ENCODE peak calls at places on chromosomes 4 and X, in five cellular contexts. One of them, this sample, is unnamed.

GRCh38 chrX:29435396-29435795 is 780.0 kb upstream of the MAGEB2 start:
- DNase-seq in cardiac muscle cell: peak
- DNase-seq in IMR-90: peak
- DNase-seq in heart right ventricle: no peak
- DNase-seq in fibroblast of the aortic adventitia: peak
- DNase-seq in this sample: peak

GRCh38 chr4:36244257-36245084 is at the start of gene ARAP2:
- DNase-seq in cardiac muscle cell: peak
- DNase-seq in IMR-90: peak
- DNase-seq in heart right ventricle: peak
- DNase-seq in fibroblast of the aortic adventitia: no peak
- DNase-seq in this sample: peak

GRCh38 chr4:1192091-1192492 is 19.7 kb upstream of the SPON2 start:
- DNase-seq in cardiac muscle cell: peak
- DNase-seq in IMR-90: peak
- DNase-seq in heart right ventricle: peak
- DNase-seq in fibroblast of the aortic adventitia: peak
- DNase-seq in this sample: peak

GRCh38 chr4:168306476-168306875 is 12.1 kb downstream of the DDX60 start:
- DNase-seq in cardiac muscle cell: no peak
- DNase-seq in IMR-90: no peak
- DNase-seq in heart right ventricle: no peak
- DNase-seq in fibroblast of the aortic adventitia: no peak
- DNase-seq in this sample: no peak

GRCh38 chr4:99648321-99648720 is 9.3 kb downstream of the C4orf54 start:
- DNase-seq in cardiac muscle cell: no peak
- DNase-seq in IMR-90: no peak
- DNase-seq in heart right ventricle: no peak
- DNase-seq in fibroblast of the aortic adventitia: no peak
- DNase-seq in this sample: no peak

GRCh38 chr4:53089940-53090729 is 228.0 kb downstream of the RASL11B start:
- DNase-seq in cardiac muscle cell: peak
- DNase-seq in IMR-90: no peak
- DNase-seq in heart right ventricle: no peak
- DNase-seq in fibroblast of the aortic adventitia: peak
- DNase-seq in this sample: peak

GRCh38 chrX:50484662-50485061 is 14.0 kb upstream of the DGKK start:
- DNase-seq in cardiac muscle cell: no peak
- DNase-seq in IMR-90: no peak
- DNase-seq in heart right ventricle: no peak
- DNase-seq in fibroblast of the aortic adventitia: no peak
- DNase-seq in this sample: no peak

GRCh38 chrX:40171513-40172168 is 73.9 kb upstream of the BCOR start:
- DNase-seq in cardiac muscle cell: peak
- DNase-seq in IMR-90: no peak
- DNase-seq in heart right ventricle: peak
- DNase-seq in fibroblast of the aortic adventitia: peak
- DNase-seq in this sample: peak

GRCh38 chr4:174505892-174506291 is 16.4 kb downstream of the HPGD start:
- DNase-seq in cardiac muscle cell: no peak
- DNase-seq in IMR-90: no peak
- DNase-seq in heart right ventricle: no peak
- DNase-seq in fibroblast of the aortic adventitia: no peak
- DNase-seq in this sample: no peak

DNA sequence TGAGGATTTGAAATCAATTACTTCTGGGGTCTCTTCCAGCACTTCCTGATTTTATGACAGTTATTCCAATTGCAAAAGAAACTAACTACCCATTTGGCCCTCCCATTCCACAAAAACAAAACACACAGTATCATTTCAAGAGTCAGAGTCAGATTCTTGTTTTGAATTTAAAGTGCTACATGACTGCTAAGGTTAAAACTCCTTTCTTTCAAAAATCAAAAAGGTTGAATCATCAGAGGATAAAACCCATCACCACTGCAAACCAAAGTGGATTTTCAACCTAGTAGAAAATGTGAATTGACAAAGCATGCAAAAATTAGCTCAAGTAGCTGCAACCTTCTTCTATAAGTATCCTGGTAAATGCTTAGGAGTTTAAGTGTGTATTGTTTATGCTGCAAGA is 67.4 kb downstream of the DHX15 start:
- DNase-seq in cardiac muscle cell: no peak
- DNase-seq in IMR-90: no peak
- DNase-seq in heart right ventricle: no peak
- DNase-seq in fibroblast of the aortic adventitia: no peak
- DNase-seq in this sample: no peak
- TF ChIP-seq CTCF in cardiac muscle cell: no peak
- TF ChIP-seq CTCF in IMR-90: no peak
- TF ChIP-seq CTCF in heart right ventricle: no peak
- TF ChIP-seq CTCF in fibroblast of the aortic adventitia: no peak
- TF ChIP-seq CTCF in this sample: no peak

GRCh38 chr4:108007984-108008383 is 18.3 kb downstream of the HADH start:
- DNase-seq in cardiac muscle cell: no peak
- DNase-seq in IMR-90: no peak
- DNase-seq in heart right ventricle: no peak
- DNase-seq in fibroblast of the aortic adventitia: no peak
- DNase-seq in this sample: no peak

GRCh38 chr4:108003964-108004630 is 14.4 kb downstream of the HADH start:
- DNase-seq in cardiac muscle cell: no peak
- DNase-seq in IMR-90: no peak
- DNase-seq in heart right ventricle: no peak
- DNase-seq in fibroblast of the aortic adventitia: no peak
- DNase-seq in this sample: peak

GRCh38 chr4:108006361-108006760 is 16.7 kb downstream of the HADH start:
- DNase-seq in cardiac muscle cell: no peak
- DNase-seq in IMR-90: no peak
- DNase-seq in heart right ventricle: no peak
- DNase-seq in fibroblast of the aortic adventitia: peak
- DNase-seq in this sample: no peak

GRCh38 chr4:108001540-108001939 is 11.9 kb downstream of the HADH start:
- DNase-seq in cardiac muscle cell: no peak
- DNase-seq in IMR-90: peak
- DNase-seq in heart right ventricle: no peak
- DNase-seq in fibroblast of the aortic adventitia: peak
- DNase-seq in this sample: no peak

GRCh38 chr4:108004646-108005045 is 15.0 kb downstream of the HADH start:
- DNase-seq in cardiac muscle cell: no peak
- DNase-seq in IMR-90: no peak
- DNase-seq in heart right ventricle: no peak
- DNase-seq in fibroblast of the aortic adventitia: no peak
- DNase-seq in this sample: no peak
- H3K4me3 ChIP-seq in cardiac muscle cell: no peak
- H3K4me3 ChIP-seq in IMR-90: no peak
- H3K4me3 ChIP-seq in heart right ventricle: no peak
- H3K4me3 ChIP-seq in fibroblast of the aortic adventitia: no peak
- H3K4me3 ChIP-seq in this sample: no peak

GRCh38 chrX:135003876-135004623 is 13.3 kb downstream of the SMIM10 start:
- DNase-seq in cardiac muscle cell: peak
- DNase-seq in IMR-90: peak
- DNase-seq in heart right ventricle: peak
- DNase-seq in fibroblast of the aortic adventitia: peak
- DNase-seq in this sample: peak

GRCh38 chrX:135000516-135000915 is 9.7 kb downstream of the SMIM10 start:
- DNase-seq in cardiac muscle cell: no peak
- DNase-seq in IMR-90: peak
- DNase-seq in heart right ventricle: no peak
- DNase-seq in fibroblast of the aortic adventitia: no peak
- DNase-seq in this sample: peak

GRCh38 chrX:134998246-134998645 is 7.5 kb downstream of the SMIM10 start:
- DNase-seq in cardiac muscle cell: no peak
- DNase-seq in IMR-90: no peak
- DNase-seq in heart right ventricle: no peak
- DNase-seq in fibroblast of the aortic adventitia: no peak
- DNase-seq in this sample: no peak

GRCh38 chrX:134999469-134999868 is 8.7 kb downstream of the SMIM10 start:
- DNase-seq in cardiac muscle cell: peak
- DNase-seq in IMR-90: peak
- DNase-seq in heart right ventricle: no peak
- DNase-seq in fibroblast of the aortic adventitia: peak
- DNase-seq in this sample: peak
- TF ChIP-seq CTCF in cardiac muscle cell: peak
- TF ChIP-seq CTCF in IMR-90: peak
- TF ChIP-seq CTCF in heart right ventricle: peak
- TF ChIP-seq CTCF in fibroblast of the aortic adventitia: peak
- TF ChIP-seq CTCF in this sample: peak

DNA sequence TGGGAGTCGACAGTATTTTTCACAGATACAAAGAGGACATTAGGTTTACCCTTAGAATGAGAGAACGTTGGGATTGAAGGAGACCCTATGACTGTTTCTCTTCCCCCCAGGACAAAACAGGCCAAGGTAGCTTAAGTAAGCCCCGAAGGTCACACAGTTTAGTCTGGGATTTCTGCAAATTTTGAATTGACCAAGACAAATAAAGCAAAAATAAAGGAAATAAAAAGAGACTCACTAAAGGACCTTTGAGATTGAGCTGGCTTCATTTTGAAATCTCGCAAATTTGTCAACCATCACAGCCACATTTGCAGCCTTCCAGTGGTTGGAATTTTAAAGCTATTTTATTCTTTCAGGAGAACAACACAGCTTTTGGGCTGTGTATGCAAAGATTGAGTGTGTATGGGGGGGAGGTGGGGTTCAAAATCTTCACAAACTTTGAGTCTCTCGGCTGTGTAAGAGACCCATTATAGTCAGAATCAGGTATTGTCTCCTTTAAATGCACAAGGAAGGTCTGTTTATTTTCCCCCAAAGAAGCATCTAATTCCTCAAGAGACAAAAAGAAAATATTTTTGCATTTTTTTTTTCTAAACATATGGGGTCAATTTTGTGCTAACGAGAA is 4.2 kb downstream of the TMSB4X start:
- DNase-seq in cardiac muscle cell: no peak
- DNase-seq in IMR-90: no peak
- DNase-seq in heart right ventricle: no peak
- DNase-seq in fibroblast of the aortic adventitia: no peak
- DNase-seq in this sample: peak
- H3K4me3 ChIP-seq in cardiac muscle cell: no peak
- H3K4me3 ChIP-seq in IMR-90: no peak
- H3K4me3 ChIP-seq in heart right ventricle: no peak
- H3K4me3 ChIP-seq in fibroblast of the aortic adventitia: no peak
- H3K4me3 ChIP-seq in this sample: no peak

DNA sequence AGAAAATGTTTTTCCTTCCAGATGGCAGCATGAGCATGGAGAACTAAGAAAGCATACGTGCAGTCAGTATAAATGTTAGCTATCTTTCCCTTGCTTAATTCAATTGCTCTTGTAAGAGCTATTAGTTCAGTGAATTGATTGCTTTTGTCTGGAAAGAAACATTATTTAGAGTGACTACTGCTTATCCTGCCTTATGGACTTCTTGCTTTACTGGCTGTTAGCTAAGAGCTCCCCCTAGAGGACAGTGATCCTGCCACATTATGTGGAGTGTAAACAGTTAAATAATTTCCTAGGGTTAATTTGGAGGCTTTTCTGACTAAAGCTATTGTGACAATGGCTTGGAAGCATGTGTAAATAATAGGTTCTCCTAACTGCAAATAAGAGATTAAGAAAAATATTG is 1402.4 kb downstream of the FAM133A start:
- DNase-seq in cardiac muscle cell: peak
- DNase-seq in IMR-90: peak
- DNase-seq in heart right ventricle: no peak
- DNase-seq in fibroblast of the aortic adventitia: peak
- DNase-seq in this sample: peak
- TF ChIP-seq CTCF in cardiac muscle cell: peak
- TF ChIP-seq CTCF in IMR-90: peak
- TF ChIP-seq CTCF in heart right ventricle: peak
- TF ChIP-seq CTCF in fibroblast of the aortic adventitia: peak
- TF ChIP-seq CTCF in this sample: peak

DNA sequence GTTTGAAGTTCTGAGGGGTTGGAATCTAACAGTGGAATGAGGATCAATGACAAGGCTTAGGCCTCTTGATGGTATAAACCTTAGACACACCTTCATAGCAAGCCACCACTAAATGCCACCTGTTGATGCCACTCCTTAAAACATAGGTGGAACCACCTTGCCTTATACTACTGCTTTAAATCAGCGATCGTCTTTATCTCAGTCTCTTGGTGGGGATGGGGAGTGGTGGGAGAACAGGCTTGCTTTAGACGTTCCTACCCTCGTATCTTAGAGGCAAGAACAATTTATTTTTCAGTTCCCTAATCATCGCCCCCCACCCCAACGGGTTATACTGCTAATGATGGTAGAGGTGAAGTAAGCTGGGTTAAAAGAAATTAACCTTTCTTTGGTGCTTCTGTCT is 1.3 kb downstream of the RAB33B start:
- DNase-seq in cardiac muscle cell: no peak
- DNase-seq in IMR-90: no peak
- DNase-seq in heart right ventricle: no peak
- DNase-seq in fibroblast of the aortic adventitia: no peak
- DNase-seq in this sample: no peak
- H3K4me3 ChIP-seq in cardiac muscle cell: peak
- H3K4me3 ChIP-seq in IMR-90: peak
- H3K4me3 ChIP-seq in heart right ventricle: peak
- H3K4me3 ChIP-seq in fibroblast of the aortic adventitia: peak
- H3K4me3 ChIP-seq in this sample: peak

GRCh38 chr4:126174627-126175026 is 859.9 kb downstream of the FAT4 start:
- DNase-seq in cardiac muscle cell: no peak
- DNase-seq in IMR-90: no peak
- DNase-seq in heart right ventricle: no peak
- DNase-seq in fibroblast of the aortic adventitia: no peak
- DNase-seq in this sample: no peak
- TF ChIP-seq CTCF in cardiac muscle cell: no peak
- TF ChIP-seq CTCF in IMR-90: no peak
- TF ChIP-seq CTCF in heart right ventricle: no peak
- TF ChIP-seq CTCF in fibroblast of the aortic adventitia: no peak
- TF ChIP-seq CTCF in this sample: no peak

GRCh38 chr4:26859762-26860156 is 882 bp upstream of the STIM2 start:
- DNase-seq in cardiac muscle cell: no peak
- DNase-seq in IMR-90: no peak
- DNase-seq in heart right ventricle: no peak
- DNase-seq in fibroblast of the aortic adventitia: no peak
- DNase-seq in this sample: no peak
- H3K4me3 ChIP-seq in cardiac muscle cell: peak
- H3K4me3 ChIP-seq in IMR-90: peak
- H3K4me3 ChIP-seq in heart right ventricle: peak
- H3K4me3 ChIP-seq in fibroblast of the aortic adventitia: peak
- H3K4me3 ChIP-seq in this sample: peak

GRCh38 chr4:67700874-67701850 is at the start of gene UBA6:
- DNase-seq in cardiac muscle cell: peak
- DNase-seq in IMR-90: peak
- DNase-seq in heart right ventricle: peak
- DNase-seq in fibroblast of the aortic adventitia: peak
- DNase-seq in this sample: peak
- TF ChIP-seq CTCF in cardiac muscle cell: peak
- TF ChIP-seq CTCF in IMR-90: peak
- TF ChIP-seq CTCF in heart right ventricle: peak
- TF ChIP-seq CTCF in fibroblast of the aortic adventitia: peak
- TF ChIP-seq CTCF in this sample: peak

GRCh38 chrX:10109695-10110094 is 47.1 kb upstream of the CLCN4 start:
- DNase-seq in cardiac muscle cell: peak
- DNase-seq in IMR-90: no peak
- DNase-seq in heart right ventricle: peak
- DNase-seq in fibroblast of the aortic adventitia: no peak
- DNase-seq in this sample: no peak

GRCh38 chrX:10112510-10112909 is 44.3 kb upstream of the CLCN4 start:
- DNase-seq in cardiac muscle cell: no peak
- DNase-seq in IMR-90: no peak
- DNase-seq in heart right ventricle: no peak
- DNase-seq in fibroblast of the aortic adventitia: no peak
- DNase-seq in this sample: no peak

GRCh38 chrX:10110316-10110932 is 46.4 kb upstream of the CLCN4 start:
- DNase-seq in cardiac muscle cell: no peak
- DNase-seq in IMR-90: no peak
- DNase-seq in heart right ventricle: no peak
- DNase-seq in fibroblast of the aortic adventitia: no peak
- DNase-seq in this sample: no peak

GRCh38 chrX:10111364-10112148 is 45.2 kb upstream of the CLCN4 start:
- DNase-seq in cardiac muscle cell: peak
- DNase-seq in IMR-90: peak
- DNase-seq in heart right ventricle: no peak
- DNase-seq in fibroblast of the aortic adventitia: no peak
- DNase-seq in this sample: no peak

GRCh38 chrX:10110984-10111363 is 45.8 kb upstream of the CLCN4 start:
- DNase-seq in cardiac muscle cell: no peak
- DNase-seq in IMR-90: no peak
- DNase-seq in heart right ventricle: no peak
- DNase-seq in fibroblast of the aortic adventitia: no peak
- DNase-seq in this sample: no peak
- H3K4me3 ChIP-seq in cardiac muscle cell: no peak
- H3K4me3 ChIP-seq in IMR-90: no peak
- H3K4me3 ChIP-seq in heart right ventricle: no peak
- H3K4me3 ChIP-seq in fibroblast of the aortic adventitia: no peak
- H3K4me3 ChIP-seq in this sample: no peak

This sample was measured in choroid plexus epithelial cell.